ENCODE peak calls at places on chromosomes 4 and X, in six cellular contexts. Q, S, L, V, W and D are unnamed samples.

GRCh38 chrX:53022381-53022780 is 26.2 kb upstream of the GPR173 start:
- DNase-seq in Q (no peak), S (no peak), L (no peak), V (no peak), W (no peak), D (no peak)

GRCh38 chrX:11143931-11144678 is 33.0 kb downstream of the HCCS start:
- DNase-seq in Q (peak), S (peak), L (peak), V (peak), W (peak), D (peak)

GRCh38 chr4:41142946-41143720 is 71.2 kb downstream of the APBB2 start:
- DNase-seq in Q (no peak), S (peak), L (peak), V (peak), W (no peak), D (no peak)

GRCh38 chrX:101462892-101463291 is 22.4 kb upstream of the ARMCX4 start:
- DNase-seq in Q (no peak), S (no peak), L (peak), V (no peak), W (no peak), D (no peak)

GRCh38 chr4:74473155-74473811 is 28.3 kb downstream of the AREG start:
- DNase-seq in Q (no peak), S (peak), L (peak), V (peak), W (no peak), D (no peak)

GRCh38 chr4:168880087-168880675 is 129.9 kb downstream of the CBR4 start:
- DNase-seq in Q (no peak), S (no peak), L (peak), V (no peak), W (no peak), D (no peak)

GRCh38 chr4:2248821-2249261 is 6.9 kb upstream of the HAUS3 start:
- DNase-seq in Q (no peak), S (no peak), L (no peak), V (no peak), W (no peak), D (no peak)

GRCh38 chr4:8904666-8905065 is 33.0 kb upstream of the HMX1 start:
- DNase-seq in Q (no peak), S (no peak), L (no peak), V (no peak), W (no peak), D (no peak)

GRCh38 chrX:151722241-151722846 is 6.5 kb downstream of the FATE1 start:
- DNase-seq in Q (no peak), S (no peak), L (peak), V (peak), W (no peak), D (no peak)

GRCh38 chr4:11614426-11614825 is 185.7 kb upstream of the HS3ST1 start:
- DNase-seq in Q (no peak), S (peak), L (no peak), V (peak), W (no peak), D (peak)

GRCh38 chrX:109886122-109886761 is 116.7 kb upstream of the TMEM164 start:
- DNase-seq in Q (no peak), S (no peak), L (peak), V (no peak), W (no peak), D (peak)

GRCh38 chr4:184472540-184473264 is 1.6 kb downstream of the IRF2 start:
- DNase-seq in Q (peak), S (no peak), L (peak), V (peak), W (peak), D (peak)

GRCh38 chrX:136488706-136489105 is 959 bp downstream of the BRS3 start:
- DNase-seq in Q (no peak), S (no peak), L (no peak), V (no peak), W (no peak), D (no peak)

GRCh38 chr4:13990596-13991589 is 363.4 kb upstream of the BOD1L1 start:
- DNase-seq in Q (no peak), S (no peak), L (peak), V (peak), W (no peak), D (peak)

GRCh38 chr4:77852892-77853495 is 9.6 kb upstream of the MRPL1 start:
- DNase-seq in Q (peak), S (no peak), L (no peak), V (no peak), W (peak), D (no peak)

GRCh38 chr4:151202851-151203455 is 74.0 kb upstream of the PRSS48 start:
- DNase-seq in Q (no peak), S (no peak), L (peak), V (no peak), W (no peak), D (no peak)

GRCh38 chrX:74557378-74557777 is 57.0 kb downstream of the RLIM start:
- DNase-seq in Q (no peak), S (no peak), L (no peak), V (no peak), W (no peak), D (no peak)

GRCh38 chr4:184280591-184281071 is 63.0 kb upstream of the ENPP6 start:
- DNase-seq in Q (no peak), S (no peak), L (no peak), V (no peak), W (no peak), D (no peak)

GRCh38 chrX:9342581-9343051 is 122.2 kb upstream of the TBL1X start:
- DNase-seq in Q (peak), S (no peak), L (peak), V (peak), W (peak), D (peak)

GRCh38 chr4:65917486-65917885 is 247.2 kb upstream of the EPHA5 start:
- DNase-seq in Q (no peak), S (no peak), L (peak), V (no peak), W (no peak), D (no peak)

GRCh38 chr4:15836362-15836761 is 58.2 kb downstream of the CD38 start:
- DNase-seq in Q (no peak), S (peak), L (no peak), V (no peak), W (no peak), D (no peak)

GRCh38 chr4:59054110-59054509 is 1943.9 kb upstream of the IGFBP7 start:
- DNase-seq in Q (no peak), S (no peak), L (no peak), V (no peak), W (no peak), D (no peak)

GRCh38 chr4:81606796-81607550 is 135.3 kb upstream of the RASGEF1B start:
- DNase-seq in Q (no peak), S (no peak), L (peak), V (no peak), W (no peak), D (no peak)

GRCh38 chr4:165355900-165356300 is 22.9 kb upstream of the CPE start:
- DNase-seq in Q (no peak), S (no peak), L (peak), V (no peak), W (no peak), D (no peak)

GRCh38 chrX:39675619-39676018 is 422.1 kb downstream of the BCOR start:
- DNase-seq in Q (no peak), S (no peak), L (peak), V (no peak), W (no peak), D (no peak)

GRCh38 chr4:169439244-169439643 is 168.5 kb upstream of the SH3RF1 start:
- DNase-seq in Q (no peak), S (no peak), L (peak), V (no peak), W (no peak), D (no peak)